ENCODE peak calls at places on chromosomes 12 and 14, in eight cellular contexts. R, S, L, I, E, N, V and M are unnamed samples.

GRCh38 chr12:127640181-127640886 is 626.6 kb upstream of the TMEM132C start:
- DNase-seq in R (no peak), S (no peak), L (no peak), I (no peak), E (no peak), N (no peak), V (peak; percentile 97), M (no peak)

GRCh38 chr12:108375986-108376663 is 37.0 kb upstream of the CMKLR1 start:
- DNase-seq in R (no peak), S (no peak), L (no peak), I (no peak), E (no peak), N (no peak), V (no peak), M (no peak)

GRCh38 chr12:93592641-93593396 is 20.3 kb downstream of the SOCS2 start:
- DNase-seq in R (no peak), S (peak; percentile 41), L (no peak), I (no peak), E (no peak), N (no peak), V (no peak), M (no peak)

GRCh38 chr12:99087278-99087677 is 442.2 kb downstream of the APAF1 start:
- DNase-seq in R (no peak), S (no peak), L (no peak), I (peak; percentile 67), E (peak; percentile 29), N (no peak), V (no peak), M (no peak)

GRCh38 chr12:53939141-53940108 is 794 bp downstream of the HOXC13 start:
- DNase-seq in R (no peak), S (peak; percentile 48), L (no peak), I (peak; percentile 84), E (no peak), N (no peak), V (peak; percentile 31), M (no peak)

GRCh38 chr14:88824314-88825077 is at the start of gene TTC8:
- DNase-seq in R (peak; percentile 75), S (peak; percentile 93), L (peak; percentile 88), I (peak; percentile 93), E (peak; percentile 87), N (peak; percentile 91), V (peak; percentile 90), M (peak; percentile 61)

GRCh38 chr12:234891-235415 is 21.0 kb upstream of the SLC6A12 start:
- DNase-seq in R (no peak), S (no peak), L (peak; percentile 18), I (no peak), E (no peak), N (peak; percentile 23), V (no peak), M (no peak)

GRCh38 chr14:102187583-102188001 is 47.9 kb downstream of the WDR20 start:
- DNase-seq in R (no peak), S (no peak), L (no peak), I (no peak), E (no peak), N (no peak), V (peak; percentile 26), M (no peak)

GRCh38 chr12:59023861-59024424 is 103.6 kb upstream of the LRIG3 start:
- DNase-seq in R (no peak), S (no peak), L (no peak), I (no peak), E (no peak), N (no peak), V (no peak), M (no peak)

GRCh38 chr14:58513272-58513671 is 85.8 kb downstream of the KIAA0586 start:
- DNase-seq in R (no peak), S (no peak), L (no peak), I (no peak), E (no peak), N (no peak), V (no peak), M (no peak)

GRCh38 chr14:35231207-35231755 is 60.9 kb upstream of the PSMA6 start:
- DNase-seq in R (no peak), S (no peak), L (no peak), I (no peak), E (no peak), N (no peak), V (no peak), M (no peak)

GRCh38 chr12:12899530-12900380 is 8.4 kb downstream of the GPRC5A start:
- DNase-seq in R (peak; percentile 26), S (peak; percentile 98), L (peak; percentile 71), I (no peak), E (no peak), N (no peak), V (peak; percentile 96), M (no peak)

GRCh38 chr12:76029982-76030377 is 1.6 kb downstream of the PHLDA1 start:
- DNase-seq in R (no peak), S (peak; percentile 60), L (peak; percentile 73), I (peak; percentile 52), E (peak; percentile 26), N (no peak), V (peak; percentile 68), M (no peak)

GRCh38 chr14:106024983-106025604 is 498.7 kb downstream of the TMEM121 start:
- DNase-seq in R (no peak), S (no peak), L (no peak), I (no peak), E (no peak), N (no peak), V (no peak), M (no peak)

GRCh38 chr12:122841544-122842321 is 6.5 kb downstream of the HIP1R start:
- DNase-seq in R (no peak), S (peak; percentile 68), L (no peak), I (peak; percentile 39), E (no peak), N (no peak), V (no peak), M (no peak)

GRCh38 chr14:94062344-94062904 is 18.6 kb downstream of the DDX24 start:
- DNase-seq in R (no peak), S (peak; percentile 16), L (no peak), I (no peak), E (no peak), N (no peak), V (peak; percentile 32), M (no peak)

GRCh38 chr14:105337966-105338365 is 23.4 kb downstream of the PACS2 start:
- DNase-seq in R (no peak), S (no peak), L (no peak), I (no peak), E (no peak), N (no peak), V (no peak), M (no peak)

GRCh38 chr12:67772276-67773169 is 124.0 kb downstream of the DYRK2 start:
- DNase-seq in R (no peak), S (peak; percentile 59), L (no peak), I (peak; percentile 86), E (peak; percentile 18), N (no peak), V (no peak), M (no peak)

GRCh38 chr14:81169711-81170103 is 51.1 kb downstream of the GTF2A1 start:
- DNase-seq in R (no peak), S (no peak), L (no peak), I (peak; percentile 16), E (peak; percentile 12), N (peak; percentile 81), V (peak; percentile 22), M (no peak)

GRCh38 chr12:102851246-102851645 is 65.8 kb downstream of the PAH start:
- DNase-seq in R (no peak), S (no peak), L (no peak), I (no peak), E (no peak), N (no peak), V (no peak), M (no peak)

GRCh38 chr12:24617471-24617870 is 331.4 kb downstream of the BCAT1 start:
- DNase-seq in R (no peak), S (peak; percentile 34), L (no peak), I (no peak), E (no peak), N (no peak), V (peak; percentile 29), M (no peak)

GRCh38 chr12:79439179-79439825 is 251.5 kb downstream of the PAWR start:
- DNase-seq in R (no peak), S (no peak), L (no peak), I (no peak), E (no peak), N (no peak), V (no peak), M (no peak)

GRCh38 chr14:64983439-64984310 is 3.0 kb upstream of the FNTB start:
- DNase-seq in R (no peak), S (peak; percentile 66), L (no peak), I (peak; percentile 80), E (peak; percentile 40), N (no peak), V (peak; percentile 80), M (no peak)

GRCh38 chr14:68089146-68089715 is 269.7 kb downstream of the RAD51B start:
- DNase-seq in R (no peak), S (peak; percentile 43), L (no peak), I (no peak), E (peak; percentile 69), N (no peak), V (peak; percentile 25), M (no peak)

GRCh38 chr14:101120636-101121398 is 217.3 kb upstream of the RTL1 start:
- DNase-seq in R (no peak), S (no peak), L (peak; percentile 53), I (no peak), E (peak; percentile 79), N (peak; percentile 74), V (no peak), M (peak; percentile 29)

GRCh38 chr14:20622816-20623291 is 18.6 kb downstream of the OR6S1 start:
- DNase-seq in R (no peak), S (no peak), L (no peak), I (no peak), E (no peak), N (no peak), V (no peak), M (no peak)

GRCh38 chr12:10409387-10409786 is at the start of gene KLRC4:
- DNase-seq in R (no peak), S (peak; percentile 75), L (no peak), I (no peak), E (peak; percentile 57), N (no peak), V (no peak), M (no peak)

GRCh38 chr12:89733579-89734201 is 25.1 kb upstream of the ATP2B1 start:
- DNase-seq in R (no peak), S (peak; percentile 99), L (no peak), I (no peak), E (no peak), N (no peak), V (peak; percentile 93), M (no peak)

GRCh38 chr12:82174936-82175335 is 183.3 kb downstream of the CCDC59 start:
- DNase-seq in R (no peak), S (no peak), L (no peak), I (peak; percentile 14), E (peak; percentile 90), N (no peak), V (no peak), M (no peak)

GRCh38 chr12:124369901-124370378 is 75.0 kb downstream of the RFLNA start:
- DNase-seq in R (no peak), S (no peak), L (no peak), I (no peak), E (no peak), N (peak; percentile 84), V (no peak), M (no peak)

GRCh38 chr14:77979666-77980351 is 179.9 kb downstream of the ADCK1 start:
- DNase-seq in R (no peak), S (no peak), L (no peak), I (peak; percentile 78), E (peak; percentile 10), N (no peak), V (no peak), M (no peak)

GRCh38 chr12:109727746-109728726 is 14.4 kb downstream of the FAM222A start:
- DNase-seq in R (no peak), S (no peak), L (no peak), I (no peak), E (no peak), N (peak; percentile 51), V (no peak), M (no peak)

GRCh38 chr14:54117401-54117800 is 160.8 kb upstream of the BMP4 start:
- DNase-seq in R (no peak), S (no peak), L (no peak), I (no peak), E (no peak), N (no peak), V (no peak), M (no peak)

GRCh38 chr12:14138495-14138894 is 157.1 kb upstream of the GRIN2B start:
- DNase-seq in R (no peak), S (no peak), L (no peak), I (peak; percentile 73), E (no peak), N (no peak), V (no peak), M (no peak)